ENCODE peak calls at places on chromosomes 7 and 10, in four cellular contexts. R is OCI-LY7; W is pons; S is CD4-positive, alpha-beta memory T cell. U is an unnamed sample.

GRCh38 chr10:117075064-117075463 is 63.0 kb downstream of the VAX1 start:
- DNase-seq in R (no peak), W (no peak), S (no peak), U (no peak)

GRCh38 chr7:156989766-156990535 is 20.5 kb downstream of the MNX1 start:
- DNase-seq in R (no peak), W (no peak), S (no peak), U (no peak)

GRCh38 chr7:69754476-69754875 is 156.2 kb downstream of the AUTS2 start:
- DNase-seq in R (peak), W (no peak), S (no peak), U (peak)

GRCh38 chr7:44959433-44959951 is 19.3 kb downstream of the MYO1G start:
- DNase-seq in R (no peak), W (no peak), S (peak), U (no peak)

GRCh38 chr7:98452791-98453190 is 51.9 kb upstream of the BAIAP2L1 start:
- DNase-seq in R (no peak), W (no peak), S (no peak), U (no peak)

GRCh38 chr10:80163741-80164341 is 31.3 kb downstream of the PLAC9 start:
- DNase-seq in R (no peak), W (no peak), S (no peak), U (no peak)

GRCh38 chr7:75856562-75856961 is 22.3 kb upstream of the RHBDD2 start:
- DNase-seq in R (no peak), W (peak), S (no peak), U (no peak)

GRCh38 chr10:73899401-73899780 is 11.5 kb upstream of the PLAU start:
- DNase-seq in R (no peak), W (no peak), S (no peak), U (no peak)

GRCh38 chr10:92813979-92814378 is 34.3 kb upstream of the EXOC6 start:
- DNase-seq in R (no peak), W (no peak), S (no peak), U (no peak)

U was measured in Karpas-422.